ENCODE peak calls at places on chromosome 13, in nine cellular contexts. Q is iris pigment epithelial cell; N is neuronal stem cell; T is stimulated activated CD4-positive, alpha-beta T cell treated with anti-CD3 and anti-CD28 coated beads, TNF-alpha, amount 100 ng/mL, for 1 hour; D is HEK293T; G is dorsolateral prefrontal cortex; O is NCI-H69; M is psoas muscle; W is HFF-Myc. I is an unnamed sample.

GRCh38 chr13:48635478-48635877 is 18.3 kb upstream of the CYSLTR2 start:
- DNase-seq in Q (no peak), N (no peak), T (no peak), D (no peak), G (no peak), O (no peak), M (no peak), W (no peak), I (no peak)

GRCh38 chr13:27293051-27293691 is 22.5 kb downstream of the RASL11A start:
- DNase-seq in Q (no peak), N (no peak), T (no peak), D (no peak), G (no peak), O (no peak), M (no peak), W (no peak), I (no peak)

GRCh38 chr13:23871616-23872220 is 17.5 kb downstream of the MIPEP start:
- DNase-seq in Q (peak), N (no peak), T (no peak), D (peak), G (no peak), O (peak), M (no peak), W (no peak), I (no peak)

GRCh38 chr13:91745962-91746361 is 347.5 kb downstream of the GPC5 start:
- DNase-seq in Q (no peak), N (no peak), T (no peak), D (no peak), G (no peak), O (peak), M (no peak), W (no peak), I (no peak)

GRCh38 chr13:40170091-40170490 is 496.4 kb downstream of the FOXO1 start:
- DNase-seq in Q (no peak), N (no peak), T (no peak), D (no peak), G (no peak), O (no peak), M (no peak), W (no peak), I (no peak)

GRCh38 chr13:43300817-43301216 is 277.4 kb downstream of the DNAJC15 start:
- DNase-seq in Q (no peak), N (no peak), T (no peak), D (no peak), G (no peak), O (peak), M (no peak), W (peak), I (no peak)

GRCh38 chr13:20993661-20994440 is 67.5 kb downstream of the LATS2 start:
- DNase-seq in Q (peak), N (no peak), T (no peak), D (no peak), G (no peak), O (no peak), M (no peak), W (peak), I (no peak)

GRCh38 chr13:50353651-50354415 is 338.6 kb downstream of the KCNRG start:
- DNase-seq in Q (peak), N (no peak), T (no peak), D (no peak), G (no peak), O (no peak), M (no peak), W (no peak), I (no peak)

GRCh38 chr13:30052127-30052526 is 201.7 kb upstream of the UBL3 start:
- DNase-seq in Q (no peak), N (no peak), T (no peak), D (no peak), G (no peak), O (peak), M (no peak), W (no peak), I (no peak)

GRCh38 chr13:98853791-98854191 is 101.3 kb upstream of the SLC15A1 start:
- DNase-seq in Q (peak), N (no peak), T (peak), D (no peak), G (no peak), O (no peak), M (no peak), W (no peak), I (no peak)

GRCh38 chr13:62997696-62998095 is 1582.0 kb upstream of the PCDH20 start:
- DNase-seq in Q (no peak), N (no peak), T (no peak), D (no peak), G (no peak), O (no peak), M (no peak), W (no peak), I (no peak)

GRCh38 chr13:63041640-63042414 is 1626.2 kb upstream of the PCDH20 start:
- DNase-seq in Q (peak), N (no peak), T (no peak), D (no peak), G (no peak), O (no peak), M (no peak), W (no peak), I (no peak)

GRCh38 chr13:110339975-110340550 is 33.0 kb downstream of the COL4A2 start:
- DNase-seq in Q (no peak), N (no peak), T (no peak), D (no peak), G (no peak), O (no peak), M (no peak), W (no peak), I (no peak)

GRCh38 chr13:98142427-98143156 is at the start of gene FARP1:
- DNase-seq in Q (peak), N (peak), T (no peak), D (peak), G (peak), O (peak), M (peak), W (no peak), I (no peak)

GRCh38 chr13:103528437-103528836 is 462.2 kb upstream of the SLC10A2 start:
- DNase-seq in Q (no peak), N (no peak), T (no peak), D (no peak), G (no peak), O (no peak), M (no peak), W (no peak), I (no peak)